ENCODE peak calls at places on chromosomes 2 and 18, in six cellular contexts. L is upper lobe of left lung, N is A549, V is HepG2, Z is GM12878, G is K562. T is an unnamed sample.

GRCh38 chr18:7272268-7273049 is 41.6 kb downstream of the LRRC30 start:
- ATAC-seq in L (peak), V (peak), N (peak), Z (no peak), G (peak), T (peak)

GRCh38 chr2:66095820-66096219 is 339.1 kb upstream of the MEIS1 start:
- ATAC-seq in G (no peak), N (peak), V (peak), Z (no peak), L (no peak), T (peak)

GRCh38 chr2:19673213-19673791 is 228.5 kb downstream of the TTC32 start:
- ATAC-seq in Z (peak), G (no peak), V (peak), L (no peak), N (peak), T (no peak)

GRCh38 chr2:125516496-125517109 is 1139.4 kb upstream of the GYPC start:
- ATAC-seq in G (no peak), L (no peak), N (no peak), V (peak), Z (peak), T (no peak)

GRCh38 chr2:221518937-221519635 is 53.0 kb downstream of the EPHA4 start:
- ATAC-seq in G (no peak), N (no peak), V (no peak), Z (no peak), L (no peak), T (no peak)

GRCh38 chr2:178069551-178069950 is 3.0 kb downstream of the PDE11A start:
- ATAC-seq in V (no peak), Z (no peak), N (no peak), G (peak), L (no peak), T (no peak)

GRCh38 chr2:241109210-241110088 is 7.4 kb upstream of the MTERF4 start:
- ATAC-seq in L (no peak), Z (no peak), N (no peak), G (no peak), V (no peak), T (no peak)

GRCh38 chr2:132617989-132618388 is 52.0 kb downstream of the LYPD1 start:
- ATAC-seq in Z (no peak), L (no peak), N (no peak), G (no peak), V (no peak), T (no peak)

GRCh38 chr2:159856760-159857159 is 58.8 kb upstream of the CD302 start:
- ATAC-seq in V (no peak), L (no peak), N (no peak), G (no peak), Z (no peak), T (no peak)

GRCh38 chr2:196195302-196195701 is 23.9 kb upstream of the STK17B start:
- ATAC-seq in L (no peak), V (no peak), Z (no peak), G (no peak), N (no peak), T (no peak)

GRCh38 chr2:210623506-210623905 is 67.1 kb downstream of the CPS1 start:
- ATAC-seq in V (no peak), G (no peak), Z (no peak), N (no peak), L (no peak), T (no peak)

GRCh38 chr18:47984991-47985390 is 54.5 kb upstream of the SMAD2 start:
- ATAC-seq in L (no peak), N (no peak), G (no peak), Z (no peak), V (no peak), T (no peak)

GRCh38 chr2:219851801-219852481 is 224.5 kb downstream of the SLC4A3 start:
- ATAC-seq in L (no peak), N (peak), Z (no peak), G (peak), V (no peak), T (no peak)

GRCh38 chr2:1775511-1776035 is 31.3 kb upstream of the PXDN start:
- ATAC-seq in Z (no peak), G (no peak), N (no peak), L (no peak), V (no peak), T (no peak)

GRCh38 chr2:1448009-1448408 is 34.7 kb downstream of the TPO start:
- ATAC-seq in N (no peak), Z (no peak), V (no peak), G (no peak), L (no peak), T (no peak)

GRCh38 chr2:84788498-84788897 is 92.4 kb downstream of the TRABD2A start:
- ATAC-seq in Z (no peak), L (no peak), N (no peak), G (no peak), V (no peak), T (no peak)

GRCh38 chr2:120791961-120792295 is 56.3 kb downstream of the GLI2 start:
- ATAC-seq in Z (no peak), V (no peak), G (no peak), L (no peak), N (no peak), T (no peak)

GRCh38 chr2:164504253-164504652 is 117.0 kb downstream of the GRB14 start:
- ATAC-seq in L (no peak), Z (peak), N (peak), G (no peak), V (peak), T (no peak)

GRCh38 chr2:60042023-60042422 is 511.4 kb downstream of the BCL11A start:
- ATAC-seq in L (no peak), V (no peak), G (no peak), Z (no peak), N (no peak), T (no peak)

GRCh38 chr18:49898421-49898820 is 85.1 kb upstream of the ACAA2 start:
- ATAC-seq in G (no peak), Z (peak), N (no peak), V (no peak), L (no peak), T (no peak)

GRCh38 chr2:76311713-76312112 is 601.0 kb upstream of the GCFC2 start:
- ATAC-seq in V (no peak), G (no peak), Z (no peak), L (no peak), N (no peak), T (no peak)

GRCh38 chr18:13266208-13267100 is 47.9 kb downstream of the LDLRAD4 start:
- ATAC-seq in N (no peak), G (peak), Z (no peak), V (no peak), L (no peak), T (peak)

GRCh38 chr2:70708376-70709199 is 59.4 kb downstream of the ADD2 start:
- ATAC-seq in Z (no peak), G (peak), L (no peak), V (no peak), N (no peak), T (no peak)

GRCh38 chr2:221517362-221518121 is 54.6 kb downstream of the EPHA4 start:
- ATAC-seq in Z (peak), N (no peak), L (peak), G (no peak), V (no peak), T (peak)

GRCh38 chr2:30871980-30872789 is 64.9 kb upstream of the CAPN13 start:
- ATAC-seq in Z (no peak), G (no peak), L (peak), N (no peak), V (no peak), T (no peak)

GRCh38 chr18:79905389-79905911 is 46.0 kb downstream of the SLC66A2 start:
- ATAC-seq in V (no peak), L (no peak), Z (no peak), G (no peak), N (no peak), T (no peak)

GRCh38 chr2:134397146-134397896 is 143.4 kb downstream of the MGAT5 start:
- ATAC-seq in L (no peak), Z (no peak), V (no peak), N (no peak), G (no peak), T (no peak)

GRCh38 chr18:10332452-10332851 is 122.0 kb upstream of the APCDD1 start:
- ATAC-seq in V (no peak), Z (no peak), N (no peak), G (no peak), L (no peak), T (no peak)

GRCh38 chr2:55493220-55493619 is 26.3 kb upstream of the CFAP36 start:
- ATAC-seq in V (no peak), G (no peak), Z (no peak), L (no peak), N (no peak), T (no peak)

GRCh38 chr2:179927041-179927440 is 65.6 kb upstream of the ZNF385B start:
- ATAC-seq in L (no peak), G (no peak), Z (no peak), V (no peak), N (no peak), T (no peak)

GRCh38 chr2:96436961-96437360 is 68.2 kb downstream of the NEURL3 start:
- ATAC-seq in G (no peak), V (no peak), N (no peak), L (no peak), Z (no peak), T (no peak)

GRCh38 chr2:98148968-98149697 is 62.2 kb downstream of the VWA3B start:
- ATAC-seq in Z (peak), V (peak), G (peak), N (peak), L (no peak), T (peak)

GRCh38 chr2:3212984-3213383 is 164.6 kb downstream of the EIPR1 start:
- ATAC-seq in Z (no peak), G (no peak), V (no peak), L (no peak), N (no peak), T (no peak)

GRCh38 chr2:120419073-120419472 is 73.1 kb downstream of the INHBB start:
- ATAC-seq in Z (no peak), L (no peak), V (peak), G (no peak), N (no peak), T (no peak)

GRCh38 chr2:88933077-88933476 is 241.6 kb downstream of the RPIA start:
- ATAC-seq in L (no peak), N (no peak), G (no peak), V (no peak), Z (no peak), T (no peak)

GRCh38 chr2:235618039-235618438 is 124.2 kb downstream of the AGAP1 start:
- ATAC-seq in Z (no peak), V (no peak), N (no peak), L (no peak), G (no peak), T (no peak)

DNA sequence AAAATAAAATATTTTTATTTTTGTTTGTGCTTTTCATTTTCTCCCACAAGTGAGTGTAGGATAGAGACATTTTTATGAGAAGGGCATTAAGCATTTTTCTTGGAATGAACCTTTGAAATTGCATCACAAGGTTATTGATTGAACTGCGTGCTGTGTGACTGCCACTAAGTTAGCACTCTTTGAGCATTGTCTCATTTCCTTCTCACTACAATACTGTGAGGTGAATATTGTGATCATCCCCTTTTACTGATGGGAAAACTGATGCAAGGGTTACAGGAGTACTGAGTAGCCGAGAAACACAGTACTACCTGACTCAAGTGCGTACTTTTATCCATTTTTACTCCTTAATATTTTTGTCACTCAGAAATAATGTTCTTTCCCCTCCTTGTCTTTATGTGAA is 2.0 kb downstream of the NBEAL1 start:
- ATAC-seq in V (no peak), G (peak), N (no peak), L (no peak), Z (no peak), T (no peak)
- TF ChIP-seq POLR2A in V (no peak), G (no peak), N (no peak), L (no peak), Z (no peak), T (no peak)

GRCh38 chr2:189394525-189394924 is 46.7 kb upstream of the WDR75 start:
- ATAC-seq in V (no peak), Z (no peak), N (no peak), L (no peak), G (no peak), T (no peak)

GRCh38 chr2:189391201-189391600 is 50.1 kb upstream of the WDR75 start:
- ATAC-seq in L (no peak), Z (no peak), V (no peak), G (no peak), N (no peak), T (no peak)

DNA sequence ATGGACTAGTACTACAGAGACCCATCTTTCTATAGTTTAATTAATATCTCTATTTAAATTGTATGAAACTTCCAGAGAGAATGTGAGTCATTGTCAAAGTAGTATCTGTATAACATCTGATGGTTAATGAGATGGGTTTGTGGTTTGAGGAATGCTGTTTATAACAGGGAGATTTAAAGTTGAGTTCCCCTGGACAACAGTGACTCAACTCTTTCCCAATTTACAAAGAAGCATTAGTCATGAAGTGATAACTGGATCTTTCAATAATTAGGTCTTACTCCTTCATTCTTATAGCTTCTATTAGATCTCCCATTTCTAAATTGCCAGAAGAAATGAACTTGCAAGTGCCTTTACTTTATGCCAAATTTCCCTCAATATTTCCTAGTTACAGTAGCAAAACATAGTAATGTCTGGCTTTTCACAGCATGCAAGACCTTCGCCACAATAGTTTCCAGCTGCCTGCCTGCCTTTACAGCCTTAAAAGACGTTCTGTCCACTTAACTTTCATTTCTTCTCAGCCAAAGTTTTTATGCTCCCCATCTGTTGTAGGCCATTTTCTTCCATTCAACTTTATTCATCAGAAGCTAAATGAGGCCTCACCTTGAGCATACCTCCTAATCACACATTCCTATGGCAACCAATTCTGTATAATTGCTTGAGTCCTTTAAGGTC is 47.7 kb upstream of the WDR75 start:
- ATAC-seq in L (no peak), V (no peak), N (peak), G (no peak), Z (no peak), T (peak)
- TF ChIP-seq EP300 in L (no peak), V (no peak), N (no peak), G (no peak), Z (no peak), T (no peak)

GRCh38 chr2:201816674-201817073 is 10.3 kb downstream of the CDK15 start:
- ATAC-seq in V (no peak), L (no peak), Z (no peak), G (no peak), N (no peak), T (no peak)
- TF ChIP-seq CTCF in V (no peak), L (no peak), Z (no peak), G (no peak), N (no peak), T (no peak)

GRCh38 chr2:152472524-152472923 is 137.6 kb downstream of the FMNL2 start:
- ATAC-seq in N (no peak), G (no peak), V (peak), L (no peak), Z (no peak), T (no peak)
- TF ChIP-seq POLR2A in N (no peak), G (no peak), V (no peak), L (no peak), Z (no peak), T (no peak)